ENCODE peak calls at places on chromosomes 1 and 21, in nine cellular contexts. One of them, this sample, is unnamed.

GRCh38 chr1:12272770-12273169 is 42.9 kb downstream of the VPS13D start:
- DNase-seq in adrenal gland: no peak
- DNase-seq in testis: no peak
- DNase-seq in A549: no peak
- DNase-seq in heart left ventricle: no peak
- DNase-seq in prostate gland: no peak
- DNase-seq in uterus: no peak
- DNase-seq in right lobe of liver: no peak
- DNase-seq in HCT116: no peak
- DNase-seq in this sample: no peak

GRCh38 chr1:117952386-117952785 is 22.8 kb downstream of the WDR3 start:
- DNase-seq in adrenal gland: no peak
- DNase-seq in testis: no peak
- DNase-seq in A549: no peak
- DNase-seq in heart left ventricle: no peak
- DNase-seq in prostate gland: no peak
- DNase-seq in uterus: no peak
- DNase-seq in right lobe of liver: no peak
- DNase-seq in HCT116: no peak
- DNase-seq in this sample: no peak

GRCh38 chr1:214124281-214124805 is 136.6 kb downstream of the PROX1 start:
- DNase-seq in adrenal gland: no peak
- DNase-seq in testis: no peak
- DNase-seq in A549: no peak
- DNase-seq in heart left ventricle: no peak
- DNase-seq in prostate gland: no peak
- DNase-seq in uterus: no peak
- DNase-seq in right lobe of liver: no peak
- DNase-seq in HCT116: no peak
- DNase-seq in this sample: no peak

GRCh38 chr1:237737938-237738610 is 152.6 kb downstream of the ZP4 start:
- DNase-seq in adrenal gland: no peak
- DNase-seq in testis: no peak
- DNase-seq in A549: no peak
- DNase-seq in heart left ventricle: no peak
- DNase-seq in prostate gland: no peak
- DNase-seq in uterus: no peak
- DNase-seq in right lobe of liver: no peak
- DNase-seq in HCT116: no peak
- DNase-seq in this sample: no peak

GRCh38 chr1:225695578-225696332 is 42.8 kb upstream of the ENAH start:
- DNase-seq in adrenal gland: peak
- DNase-seq in testis: no peak
- DNase-seq in A549: no peak
- DNase-seq in heart left ventricle: no peak
- DNase-seq in prostate gland: peak
- DNase-seq in uterus: no peak
- DNase-seq in right lobe of liver: no peak
- DNase-seq in HCT116: no peak
- DNase-seq in this sample: no peak

GRCh38 chr21:45806042-45806441 is 162.5 kb downstream of the PCBP3 start:
- DNase-seq in adrenal gland: no peak
- DNase-seq in testis: no peak
- DNase-seq in A549: no peak
- DNase-seq in heart left ventricle: no peak
- DNase-seq in prostate gland: no peak
- DNase-seq in uterus: no peak
- DNase-seq in right lobe of liver: no peak
- DNase-seq in HCT116: no peak
- DNase-seq in this sample: no peak

GRCh38 chr21:35217504-35218060 is 168.5 kb upstream of the RUNX1 start:
- DNase-seq in adrenal gland: no peak
- DNase-seq in testis: no peak
- DNase-seq in A549: peak
- DNase-seq in heart left ventricle: no peak
- DNase-seq in prostate gland: no peak
- DNase-seq in uterus: no peak
- DNase-seq in right lobe of liver: no peak
- DNase-seq in HCT116: peak
- DNase-seq in this sample: peak

GRCh38 chr1:200558866-200559459 is 61.6 kb downstream of the KIF14 start:
- DNase-seq in adrenal gland: no peak
- DNase-seq in testis: peak
- DNase-seq in A549: peak
- DNase-seq in heart left ventricle: no peak
- DNase-seq in prostate gland: no peak
- DNase-seq in uterus: no peak
- DNase-seq in right lobe of liver: no peak
- DNase-seq in HCT116: peak
- DNase-seq in this sample: no peak

GRCh38 chr1:234628099-234628498 is 18.1 kb upstream of the IRF2BP2 start:
- DNase-seq in adrenal gland: no peak
- DNase-seq in testis: no peak
- DNase-seq in A549: peak
- DNase-seq in heart left ventricle: no peak
- DNase-seq in prostate gland: no peak
- DNase-seq in uterus: no peak
- DNase-seq in right lobe of liver: no peak
- DNase-seq in HCT116: no peak
- DNase-seq in this sample: no peak

GRCh38 chr21:31459457-31459856 is 115.4 kb upstream of the TIAM1 start:
- DNase-seq in adrenal gland: no peak
- DNase-seq in testis: peak
- DNase-seq in A549: peak
- DNase-seq in heart left ventricle: no peak
- DNase-seq in prostate gland: no peak
- DNase-seq in uterus: no peak
- DNase-seq in right lobe of liver: no peak
- DNase-seq in HCT116: peak
- DNase-seq in this sample: no peak

GRCh38 chr1:40923511-40924020 is 55.9 kb upstream of the CTPS1 start:
- DNase-seq in adrenal gland: no peak
- DNase-seq in testis: no peak
- DNase-seq in A549: no peak
- DNase-seq in heart left ventricle: no peak
- DNase-seq in prostate gland: no peak
- DNase-seq in uterus: no peak
- DNase-seq in right lobe of liver: no peak
- DNase-seq in HCT116: no peak
- DNase-seq in this sample: no peak

GRCh38 chr1:161799792-161800191 is 33.7 kb downstream of the ATF6 start:
- DNase-seq in adrenal gland: no peak
- DNase-seq in testis: no peak
- DNase-seq in A549: no peak
- DNase-seq in heart left ventricle: no peak
- DNase-seq in prostate gland: no peak
- DNase-seq in uterus: no peak
- DNase-seq in right lobe of liver: no peak
- DNase-seq in HCT116: no peak
- DNase-seq in this sample: no peak

GRCh38 chr1:171595324-171595723 is 26.7 kb upstream of the MYOCOS start:
- DNase-seq in adrenal gland: no peak
- DNase-seq in testis: no peak
- DNase-seq in A549: no peak
- DNase-seq in heart left ventricle: no peak
- DNase-seq in prostate gland: no peak
- DNase-seq in uterus: no peak
- DNase-seq in right lobe of liver: no peak
- DNase-seq in HCT116: no peak
- DNase-seq in this sample: no peak

GRCh38 chr21:29309703-29310102 is 11.0 kb downstream of the BACH1 start:
- DNase-seq in adrenal gland: no peak
- DNase-seq in testis: no peak
- DNase-seq in A549: no peak
- DNase-seq in heart left ventricle: no peak
- DNase-seq in prostate gland: no peak
- DNase-seq in uterus: no peak
- DNase-seq in right lobe of liver: no peak
- DNase-seq in HCT116: no peak
- DNase-seq in this sample: no peak

GRCh38 chr1:175154595-175155472 is 37.7 kb downstream of the KIAA0040 start:
- DNase-seq in adrenal gland: peak
- DNase-seq in testis: peak
- DNase-seq in A549: peak
- DNase-seq in heart left ventricle: peak
- DNase-seq in prostate gland: peak
- DNase-seq in uterus: peak
- DNase-seq in right lobe of liver: peak
- DNase-seq in HCT116: peak
- DNase-seq in this sample: peak

GRCh38 chr1:14944471-14944981 is 209.0 kb upstream of the TMEM51 start:
- DNase-seq in adrenal gland: no peak
- DNase-seq in testis: no peak
- DNase-seq in A549: no peak
- DNase-seq in heart left ventricle: no peak
- DNase-seq in prostate gland: no peak
- DNase-seq in uterus: no peak
- DNase-seq in right lobe of liver: no peak
- DNase-seq in HCT116: no peak
- DNase-seq in this sample: no peak

GRCh38 chr1:22806584-22806983 is 95.9 kb downstream of the EPHB2 start:
- DNase-seq in adrenal gland: no peak
- DNase-seq in testis: no peak
- DNase-seq in A549: no peak
- DNase-seq in heart left ventricle: no peak
- DNase-seq in prostate gland: no peak
- DNase-seq in uterus: no peak
- DNase-seq in right lobe of liver: peak
- DNase-seq in HCT116: no peak
- DNase-seq in this sample: no peak

GRCh38 chr1:235702412-235702811 is 52.8 kb upstream of the GNG4 start:
- DNase-seq in adrenal gland: no peak
- DNase-seq in testis: no peak
- DNase-seq in A549: no peak
- DNase-seq in heart left ventricle: no peak
- DNase-seq in prostate gland: no peak
- DNase-seq in uterus: no peak
- DNase-seq in right lobe of liver: no peak
- DNase-seq in HCT116: no peak
- DNase-seq in this sample: no peak
- TF ChIP-seq CTCF in adrenal gland: no peak
- TF ChIP-seq CTCF in testis: no peak
- TF ChIP-seq CTCF in A549: no peak
- TF ChIP-seq CTCF in heart left ventricle: no peak
- TF ChIP-seq CTCF in prostate gland: no peak
- TF ChIP-seq CTCF in uterus: no peak
- TF ChIP-seq CTCF in right lobe of liver: no peak
- TF ChIP-seq CTCF in HCT116: no peak
- TF ChIP-seq CTCF in this sample: no peak

GRCh38 chr1:31944205-31945089 is 6.3 kb upstream of the PTP4A2 start:
- DNase-seq in adrenal gland: peak
- DNase-seq in testis: peak
- DNase-seq in A549: peak
- DNase-seq in heart left ventricle: peak
- DNase-seq in prostate gland: peak
- DNase-seq in uterus: peak
- DNase-seq in right lobe of liver: peak
- DNase-seq in HCT116: peak
- DNase-seq in this sample: peak
- TF ChIP-seq POLR2A in adrenal gland: peak
- TF ChIP-seq POLR2A in testis: no peak
- TF ChIP-seq POLR2A in A549: peak
- TF ChIP-seq POLR2A in heart left ventricle: no peak
- TF ChIP-seq POLR2A in prostate gland: peak
- TF ChIP-seq POLR2A in uterus: peak
- TF ChIP-seq POLR2A in right lobe of liver: no peak
- TF ChIP-seq POLR2A in HCT116: peak
- TF ChIP-seq POLR2A in this sample: peak

DNA sequence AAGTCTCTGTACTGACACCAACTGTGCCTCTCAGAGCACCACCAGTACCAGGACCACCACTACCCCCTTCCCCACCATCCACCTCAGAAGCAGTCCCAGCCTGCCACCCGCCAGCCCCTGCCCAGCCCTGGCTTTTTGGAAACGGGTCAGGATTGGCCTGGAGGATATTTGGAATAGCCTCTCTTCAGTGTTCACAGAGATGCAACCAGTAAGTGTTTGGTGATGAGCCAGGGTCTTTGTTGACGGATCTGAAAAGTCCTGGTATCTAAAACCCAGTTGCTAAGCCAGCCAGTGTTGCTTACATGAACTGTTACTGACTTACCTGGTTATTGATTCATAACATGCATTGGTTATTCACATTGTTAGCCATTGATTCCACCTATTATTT is 1.1 kb downstream of the C1orf56 start:
- DNase-seq in adrenal gland: no peak
- DNase-seq in testis: no peak
- DNase-seq in A549: no peak
- DNase-seq in heart left ventricle: no peak
- DNase-seq in prostate gland: no peak
- DNase-seq in uterus: no peak
- DNase-seq in right lobe of liver: no peak
- DNase-seq in HCT116: no peak
- DNase-seq in this sample: no peak
- TF ChIP-seq CTCF in adrenal gland: peak
- TF ChIP-seq CTCF in testis: no peak
- TF ChIP-seq CTCF in A549: no peak
- TF ChIP-seq CTCF in heart left ventricle: peak
- TF ChIP-seq CTCF in prostate gland: no peak
- TF ChIP-seq CTCF in uterus: no peak
- TF ChIP-seq CTCF in right lobe of liver: no peak
- TF ChIP-seq CTCF in HCT116: no peak
- TF ChIP-seq CTCF in this sample: no peak

GRCh38 chr21:36579898-36580297 is 100.0 kb upstream of the CLDN14 start:
- DNase-seq in adrenal gland: no peak
- DNase-seq in testis: no peak
- DNase-seq in A549: no peak
- DNase-seq in heart left ventricle: no peak
- DNase-seq in prostate gland: no peak
- DNase-seq in uterus: no peak
- DNase-seq in right lobe of liver: no peak
- DNase-seq in HCT116: no peak
- DNase-seq in this sample: no peak
- TF ChIP-seq POLR2A in adrenal gland: no peak
- TF ChIP-seq POLR2A in testis: no peak
- TF ChIP-seq POLR2A in A549: no peak
- TF ChIP-seq POLR2A in heart left ventricle: no peak
- TF ChIP-seq POLR2A in prostate gland: no peak
- TF ChIP-seq POLR2A in uterus: no peak
- TF ChIP-seq POLR2A in right lobe of liver: no peak
- TF ChIP-seq POLR2A in HCT116: no peak
- TF ChIP-seq POLR2A in this sample: no peak